ENCODE peak calls at places on chromosomes 7 and 10, in seven cellular contexts. V is NCI-H446 treated with DMSO at 0.1 percent for 48 hours; A is AG09309; C is stromal cell of bone marrow; D is tibial artery; P is NCI-H774; B is naive thymus-derived CD8-positive, alpha-beta T cell. Z is an unnamed sample.

GRCh38 chr10:131142446-131143380 is 168.8 kb downstream of the TCERG1L start:
- DNase-seq in V (no peak), A (no peak), C (no peak), D (no peak), P (peak), B (no peak), Z (no peak)

GRCh38 chr10:58925381-58925780 is 251.1 kb upstream of the PHYHIPL start:
- DNase-seq in V (no peak), A (no peak), C (no peak), D (no peak), P (no peak), B (no peak), Z (no peak)

GRCh38 chr10:43194266-43194665 is 56.0 kb downstream of the CSGALNACT2 start:
- DNase-seq in V (no peak), A (no peak), C (no peak), D (no peak), P (no peak), B (no peak), Z (no peak)

GRCh38 chr10:58651742-58652141 is 139.1 kb downstream of the BICC1 start:
- DNase-seq in V (no peak), A (no peak), C (no peak), D (no peak), P (no peak), B (no peak), Z (no peak)

GRCh38 chr10:124224331-124225028 is 131.1 kb upstream of the CHST15 start:
- DNase-seq in V (no peak), A (peak), C (no peak), D (no peak), P (no peak), B (no peak), Z (no peak)

GRCh38 chr10:5434017-5434753 is 21.8 kb downstream of the NET1 start:
- DNase-seq in V (peak), A (no peak), C (no peak), D (no peak), P (peak), B (no peak), Z (no peak)

GRCh38 chr7:26646666-26647065 is 217.7 kb downstream of the SKAP2 start:
- DNase-seq in V (no peak), A (no peak), C (no peak), D (no peak), P (no peak), B (no peak), Z (no peak)

GRCh38 chr10:129945031-129945430 is 19.0 kb downstream of the EBF3 start:
- DNase-seq in V (no peak), A (no peak), C (no peak), D (no peak), P (no peak), B (no peak), Z (no peak)

GRCh38 chr7:112958775-112959174 is 127.9 kb downstream of the GPR85 start:
- DNase-seq in V (no peak), A (no peak), C (no peak), D (no peak), P (no peak), B (no peak), Z (no peak)

GRCh38 chr10:77869626-77870420 is 56.7 kb downstream of the DLG5 start:
- DNase-seq in V (no peak), A (no peak), C (no peak), D (no peak), P (no peak), B (no peak), Z (no peak)

GRCh38 chr7:220151-220841 is 27.9 kb downstream of the FAM20C start:
- DNase-seq in V (no peak), A (no peak), C (no peak), D (no peak), P (no peak), B (no peak), Z (no peak)

GRCh38 chr10:70456164-70456563 is 14.7 kb upstream of the NODAL start:
- DNase-seq in V (no peak), A (no peak), C (no peak), D (no peak), P (no peak), B (no peak), Z (no peak)

GRCh38 chr7:151757274-151757673 is 119.6 kb downstream of the PRKAG2 start:
- DNase-seq in V (no peak), A (peak), C (no peak), D (no peak), P (no peak), B (no peak), Z (no peak)

GRCh38 chr10:111973826-111974225 is 209.7 kb downstream of the GPAM start:
- DNase-seq in V (no peak), A (no peak), C (no peak), D (no peak), P (no peak), B (no peak), Z (no peak)

GRCh38 chr7:134845461-134845860 is 66.0 kb downstream of the CALD1 start:
- DNase-seq in V (no peak), A (no peak), C (no peak), D (no peak), P (no peak), B (no peak), Z (no peak)

GRCh38 chr10:102581401-102581800 is 62.9 kb upstream of the TRIM8 start:
- DNase-seq in V (no peak), A (no peak), C (no peak), D (no peak), P (no peak), B (no peak), Z (no peak)

GRCh38 chr7:159042639-159043101 is 102.0 kb downstream of the VIPR2 start:
- DNase-seq in V (no peak), A (no peak), C (no peak), D (peak), P (no peak), B (no peak), Z (no peak)

GRCh38 chr7:4650471-4651047 is 31.5 kb upstream of the FOXK1 start:
- DNase-seq in V (no peak), A (no peak), C (no peak), D (no peak), P (no peak), B (no peak), Z (peak)

GRCh38 chr10:72220637-72221036 is 4.6 kb upstream of the ASCC1 start:
- DNase-seq in V (no peak), A (no peak), C (no peak), D (no peak), P (no peak), B (no peak), Z (no peak)

GRCh38 chr10:1151071-1152033 is 95.2 kb downstream of the WDR37 start:
- DNase-seq in V (no peak), A (no peak), C (peak), D (no peak), P (no peak), B (no peak), Z (no peak)

GRCh38 chr7:2545746-2546425 is 9.4 kb downstream of the BRAT1 start:
- DNase-seq in V (no peak), A (no peak), C (no peak), D (no peak), P (no peak), B (no peak), Z (no peak)

GRCh38 chr7:84372712-84373111 is 178.1 kb upstream of the SEMA3A start:
- DNase-seq in V (no peak), A (no peak), C (no peak), D (no peak), P (no peak), B (no peak), Z (no peak)

GRCh38 chr10:58712982-58713381 is 200.3 kb downstream of the BICC1 start:
- DNase-seq in V (no peak), A (no peak), C (no peak), D (no peak), P (no peak), B (no peak), Z (no peak)

GRCh38 chr10:68083953-68084352 is 8.9 kb upstream of the HERC4 start:
- DNase-seq in V (no peak), A (no peak), C (no peak), D (no peak), P (no peak), B (no peak), Z (no peak)

GRCh38 chr7:44347546-44348114 is 22.2 kb upstream of the CAMK2B start:
- DNase-seq in V (peak), A (no peak), C (no peak), D (no peak), P (no peak), B (no peak), Z (no peak)

GRCh38 chr10:14555806-14556205 is 218.9 kb downstream of the FAM107B start:
- DNase-seq in V (no peak), A (no peak), C (no peak), D (no peak), P (no peak), B (no peak), Z (no peak)

GRCh38 chr7:101696-102376 is 90.5 kb upstream of the FAM20C start:
- DNase-seq in V (no peak), A (no peak), C (peak), D (no peak), P (no peak), B (no peak), Z (no peak)

GRCh38 chr10:1381339-1381738 is 325.2 kb downstream of the WDR37 start:
- DNase-seq in V (no peak), A (no peak), C (no peak), D (no peak), P (no peak), B (no peak), Z (no peak)

GRCh38 chr7:12949060-12950045 is 261.9 kb downstream of the ARL4A start:
- DNase-seq in V (no peak), A (no peak), C (no peak), D (no peak), P (no peak), B (no peak), Z (no peak)

GRCh38 chr10:29951441-29951931 is 107.9 kb downstream of the JCAD start:
- DNase-seq in V (no peak), A (no peak), C (no peak), D (no peak), P (no peak), B (no peak), Z (no peak)